ENCODE peak calls at places on chromosomes 11 and 22, in ten cellular contexts. One of them, this sample, is unnamed.

GRCh38 chr22:23514317-23515038 is 65.6 kb downstream of the IGLL1 start:
- DNase-seq in MM.1S: no peak
- DNase-seq in CD8-positive, alpha-beta T cell: no peak
- DNase-seq in PC-9: no peak
- DNase-seq in fibroblast of lung: no peak
- DNase-seq in cardiac muscle cell: no peak
- DNase-seq in AG04450: no peak
- DNase-seq in bronchial epithelial cell: no peak
- DNase-seq in stomach: no peak
- DNase-seq in foreskin fibroblast: no peak
- DNase-seq in this sample: no peak

GRCh38 chr22:38921126-38921525 is 36.3 kb upstream of the APOBEC3A start:
- DNase-seq in MM.1S: no peak
- DNase-seq in CD8-positive, alpha-beta T cell: no peak
- DNase-seq in PC-9: peak; percentile 94
- DNase-seq in fibroblast of lung: no peak
- DNase-seq in cardiac muscle cell: no peak
- DNase-seq in AG04450: no peak
- DNase-seq in bronchial epithelial cell: peak; percentile 74
- DNase-seq in stomach: peak; percentile 97
- DNase-seq in foreskin fibroblast: no peak
- DNase-seq in this sample: no peak

GRCh38 chr11:64499261-64500004 is 91.6 kb upstream of the SLC22A12 start:
- DNase-seq in MM.1S: no peak
- DNase-seq in CD8-positive, alpha-beta T cell: no peak
- DNase-seq in PC-9: no peak
- DNase-seq in fibroblast of lung: no peak
- DNase-seq in cardiac muscle cell: no peak
- DNase-seq in AG04450: no peak
- DNase-seq in bronchial epithelial cell: no peak
- DNase-seq in stomach: no peak
- DNase-seq in foreskin fibroblast: no peak
- DNase-seq in this sample: no peak

GRCh38 chr11:128575956-128576340 is 11.4 kb downstream of the ETS1 start:
- DNase-seq in MM.1S: no peak
- DNase-seq in CD8-positive, alpha-beta T cell: no peak
- DNase-seq in PC-9: no peak
- DNase-seq in fibroblast of lung: peak; percentile 53
- DNase-seq in cardiac muscle cell: no peak
- DNase-seq in AG04450: no peak
- DNase-seq in bronchial epithelial cell: peak; percentile 41
- DNase-seq in stomach: no peak
- DNase-seq in foreskin fibroblast: peak; percentile 54
- DNase-seq in this sample: no peak

GRCh38 chr11:36155770-36156485 is 133.3 kb downstream of the COMMD9 start:
- DNase-seq in MM.1S: no peak
- DNase-seq in CD8-positive, alpha-beta T cell: no peak
- DNase-seq in PC-9: no peak
- DNase-seq in fibroblast of lung: no peak
- DNase-seq in cardiac muscle cell: no peak
- DNase-seq in AG04450: peak; percentile 37
- DNase-seq in bronchial epithelial cell: peak; percentile 65
- DNase-seq in stomach: no peak
- DNase-seq in foreskin fibroblast: peak; percentile 53
- DNase-seq in this sample: no peak

GRCh38 chr11:61697093-61697492 is 16.9 kb downstream of the DAGLA start:
- DNase-seq in MM.1S: no peak
- DNase-seq in CD8-positive, alpha-beta T cell: no peak
- DNase-seq in PC-9: peak; percentile 99
- DNase-seq in fibroblast of lung: no peak
- DNase-seq in cardiac muscle cell: no peak
- DNase-seq in AG04450: no peak
- DNase-seq in bronchial epithelial cell: peak; percentile 61
- DNase-seq in stomach: no peak
- DNase-seq in foreskin fibroblast: no peak
- DNase-seq in this sample: no peak

GRCh38 chr22:41001722-41002122 is 50.5 kb downstream of the RBX1 start:
- DNase-seq in MM.1S: no peak
- DNase-seq in CD8-positive, alpha-beta T cell: no peak
- DNase-seq in PC-9: peak; percentile 100
- DNase-seq in fibroblast of lung: peak; percentile 63
- DNase-seq in cardiac muscle cell: no peak
- DNase-seq in AG04450: peak; percentile 7
- DNase-seq in bronchial epithelial cell: peak; percentile 68
- DNase-seq in stomach: no peak
- DNase-seq in foreskin fibroblast: peak; percentile 43
- DNase-seq in this sample: no peak

GRCh38 chr22:44219101-44219870 is 38.6 kb downstream of the PARVG start:
- DNase-seq in MM.1S: no peak
- DNase-seq in CD8-positive, alpha-beta T cell: no peak
- DNase-seq in PC-9: no peak
- DNase-seq in fibroblast of lung: no peak
- DNase-seq in cardiac muscle cell: no peak
- DNase-seq in AG04450: no peak
- DNase-seq in bronchial epithelial cell: no peak
- DNase-seq in stomach: no peak
- DNase-seq in foreskin fibroblast: no peak
- DNase-seq in this sample: no peak

GRCh38 chr11:1868636-1869291 is 15.9 kb downstream of the LSP1 start:
- DNase-seq in MM.1S: no peak
- DNase-seq in CD8-positive, alpha-beta T cell: no peak
- DNase-seq in PC-9: no peak
- DNase-seq in fibroblast of lung: no peak
- DNase-seq in cardiac muscle cell: no peak
- DNase-seq in AG04450: no peak
- DNase-seq in bronchial epithelial cell: no peak
- DNase-seq in stomach: no peak
- DNase-seq in foreskin fibroblast: no peak
- DNase-seq in this sample: no peak

GRCh38 chr11:1837171-1838076 is 1.4 kb upstream of the TNNI2 start:
- DNase-seq in MM.1S: peak; percentile 43
- DNase-seq in CD8-positive, alpha-beta T cell: peak; percentile 78
- DNase-seq in PC-9: no peak
- DNase-seq in fibroblast of lung: peak; percentile 28
- DNase-seq in cardiac muscle cell: peak; percentile 85
- DNase-seq in AG04450: no peak
- DNase-seq in bronchial epithelial cell: peak; percentile 23
- DNase-seq in stomach: peak; percentile 62
- DNase-seq in foreskin fibroblast: peak; percentile 85
- DNase-seq in this sample: peak; percentile 89

GRCh38 chr11:34300571-34301295 is 57.1 kb downstream of the ABTB2 start:
- DNase-seq in MM.1S: no peak
- DNase-seq in CD8-positive, alpha-beta T cell: no peak
- DNase-seq in PC-9: no peak
- DNase-seq in fibroblast of lung: peak; percentile 74
- DNase-seq in cardiac muscle cell: no peak
- DNase-seq in AG04450: no peak
- DNase-seq in bronchial epithelial cell: no peak
- DNase-seq in stomach: no peak
- DNase-seq in foreskin fibroblast: no peak
- DNase-seq in this sample: no peak

GRCh38 chr11:10809373-10810199 is 860 bp upstream of the EIF4G2 start:
- DNase-seq in MM.1S: peak; percentile 34
- DNase-seq in CD8-positive, alpha-beta T cell: no peak
- DNase-seq in PC-9: no peak
- DNase-seq in fibroblast of lung: peak; percentile 85
- DNase-seq in cardiac muscle cell: no peak
- DNase-seq in AG04450: peak; percentile 29
- DNase-seq in bronchial epithelial cell: peak; percentile 63
- DNase-seq in stomach: no peak
- DNase-seq in foreskin fibroblast: peak; percentile 86
- DNase-seq in this sample: peak; percentile 64

GRCh38 chr11:63019506-63019905 is 3.9 kb upstream of the SLC22A8 start:
- DNase-seq in MM.1S: no peak
- DNase-seq in CD8-positive, alpha-beta T cell: no peak
- DNase-seq in PC-9: no peak
- DNase-seq in fibroblast of lung: no peak
- DNase-seq in cardiac muscle cell: peak; percentile 41
- DNase-seq in AG04450: no peak
- DNase-seq in bronchial epithelial cell: no peak
- DNase-seq in stomach: no peak
- DNase-seq in foreskin fibroblast: no peak
- DNase-seq in this sample: no peak

GRCh38 chr11:117820516-117820915 is 4.0 kb downstream of the FXYD2 start:
- DNase-seq in MM.1S: no peak
- DNase-seq in CD8-positive, alpha-beta T cell: no peak
- DNase-seq in PC-9: no peak
- DNase-seq in fibroblast of lung: no peak
- DNase-seq in cardiac muscle cell: no peak
- DNase-seq in AG04450: no peak
- DNase-seq in bronchial epithelial cell: no peak
- DNase-seq in stomach: no peak
- DNase-seq in foreskin fibroblast: no peak
- DNase-seq in this sample: no peak

GRCh38 chr22:49968313-49968830 is 7.8 kb downstream of the PIM3 start:
- DNase-seq in MM.1S: peak; percentile 1
- DNase-seq in CD8-positive, alpha-beta T cell: no peak
- DNase-seq in PC-9: no peak
- DNase-seq in fibroblast of lung: no peak
- DNase-seq in cardiac muscle cell: no peak
- DNase-seq in AG04450: no peak
- DNase-seq in bronchial epithelial cell: no peak
- DNase-seq in stomach: peak; percentile 34
- DNase-seq in foreskin fibroblast: no peak
- DNase-seq in this sample: no peak

GRCh38 chr22:32020117-32020516 is 22.9 kb upstream of the SLC5A1 start:
- DNase-seq in MM.1S: peak; percentile 12
- DNase-seq in CD8-positive, alpha-beta T cell: no peak
- DNase-seq in PC-9: peak; percentile 93
- DNase-seq in fibroblast of lung: peak; percentile 91
- DNase-seq in cardiac muscle cell: no peak
- DNase-seq in AG04450: peak; percentile 18
- DNase-seq in bronchial epithelial cell: peak; percentile 99
- DNase-seq in stomach: no peak
- DNase-seq in foreskin fibroblast: peak; percentile 81
- DNase-seq in this sample: no peak

GRCh38 chr11:128040603-128041002 is 546.8 kb downstream of the ETS1 start:
- DNase-seq in MM.1S: no peak
- DNase-seq in CD8-positive, alpha-beta T cell: no peak
- DNase-seq in PC-9: no peak
- DNase-seq in fibroblast of lung: peak; percentile 28
- DNase-seq in cardiac muscle cell: no peak
- DNase-seq in AG04450: no peak
- DNase-seq in bronchial epithelial cell: no peak
- DNase-seq in stomach: no peak
- DNase-seq in foreskin fibroblast: peak; percentile 46
- DNase-seq in this sample: no peak

GRCh38 chr11:133403900-133404299 is 128.4 kb downstream of the OPCML start:
- DNase-seq in MM.1S: peak; percentile 8
- DNase-seq in CD8-positive, alpha-beta T cell: no peak
- DNase-seq in PC-9: no peak
- DNase-seq in fibroblast of lung: no peak
- DNase-seq in cardiac muscle cell: no peak
- DNase-seq in AG04450: no peak
- DNase-seq in bronchial epithelial cell: no peak
- DNase-seq in stomach: no peak
- DNase-seq in foreskin fibroblast: no peak
- DNase-seq in this sample: peak; percentile 35
- TF ChIP-seq CTCF in MM.1S: no peak
- TF ChIP-seq CTCF in CD8-positive, alpha-beta T cell: no peak
- TF ChIP-seq CTCF in PC-9: peak; percentile 49
- TF ChIP-seq CTCF in fibroblast of lung: no peak
- TF ChIP-seq CTCF in cardiac muscle cell: no peak
- TF ChIP-seq CTCF in AG04450: no peak
- TF ChIP-seq CTCF in bronchial epithelial cell: peak; percentile 11
- TF ChIP-seq CTCF in stomach: no peak
- TF ChIP-seq CTCF in foreskin fibroblast: no peak
- TF ChIP-seq CTCF in this sample: peak; percentile 48

GRCh38 chr11:44324222-44324621 is 14.3 kb upstream of the ALX4 start:
- DNase-seq in MM.1S: no peak
- DNase-seq in CD8-positive, alpha-beta T cell: no peak
- DNase-seq in PC-9: no peak
- DNase-seq in fibroblast of lung: no peak
- DNase-seq in cardiac muscle cell: no peak
- DNase-seq in AG04450: no peak
- DNase-seq in bronchial epithelial cell: no peak
- DNase-seq in stomach: no peak
- DNase-seq in foreskin fibroblast: no peak
- DNase-seq in this sample: no peak
- H3K4me3 ChIP-seq in MM.1S: no peak overlapping the region
- H3K4me3 ChIP-seq in CD8-positive, alpha-beta T cell: no peak overlapping the region
- H3K4me3 ChIP-seq in PC-9: no peak overlapping the region
- H3K4me3 ChIP-seq in fibroblast of lung: no peak overlapping the region
- H3K4me3 ChIP-seq in cardiac muscle cell: no peak overlapping the region
- H3K4me3 ChIP-seq in AG04450: no peak overlapping the region
- H3K4me3 ChIP-seq in bronchial epithelial cell: no peak overlapping the region
- H3K4me3 ChIP-seq in stomach: no peak overlapping the region
- H3K4me3 ChIP-seq in foreskin fibroblast: no peak overlapping the region
- H3K4me3 ChIP-seq in this sample: no peak overlapping the region

GRCh38 chr11:74443071-74443864 is 24.1 kb downstream of the KCNE3 start:
- DNase-seq in MM.1S: no peak
- DNase-seq in CD8-positive, alpha-beta T cell: no peak
- DNase-seq in PC-9: peak; percentile 58
- DNase-seq in fibroblast of lung: peak; percentile 45
- DNase-seq in cardiac muscle cell: peak; percentile 21
- DNase-seq in AG04450: no peak
- DNase-seq in bronchial epithelial cell: peak; percentile 69
- DNase-seq in stomach: peak; percentile 68
- DNase-seq in foreskin fibroblast: no peak
- DNase-seq in this sample: no peak
- TF ChIP-seq CTCF in MM.1S: no peak
- TF ChIP-seq CTCF in CD8-positive, alpha-beta T cell: no peak
- TF ChIP-seq CTCF in PC-9: peak; percentile 54
- TF ChIP-seq CTCF in fibroblast of lung: no peak
- TF ChIP-seq CTCF in cardiac muscle cell: no peak
- TF ChIP-seq CTCF in AG04450: no peak
- TF ChIP-seq CTCF in bronchial epithelial cell: peak; percentile 60
- TF ChIP-seq CTCF in stomach: no peak
- TF ChIP-seq CTCF in foreskin fibroblast: no peak
- TF ChIP-seq CTCF in this sample: no peak

GRCh38 chr11:32168924-32169323 is 78.0 kb downstream of the RCN1 start:
- DNase-seq in MM.1S: no peak
- DNase-seq in CD8-positive, alpha-beta T cell: no peak
- DNase-seq in PC-9: no peak
- DNase-seq in fibroblast of lung: no peak
- DNase-seq in cardiac muscle cell: no peak
- DNase-seq in AG04450: no peak
- DNase-seq in bronchial epithelial cell: no peak
- DNase-seq in stomach: no peak
- DNase-seq in foreskin fibroblast: no peak
- DNase-seq in this sample: no peak

GRCh38 chr11:32173977-32174376 is 83.1 kb downstream of the RCN1 start:
- DNase-seq in MM.1S: no peak
- DNase-seq in CD8-positive, alpha-beta T cell: no peak
- DNase-seq in PC-9: no peak
- DNase-seq in fibroblast of lung: no peak
- DNase-seq in cardiac muscle cell: no peak
- DNase-seq in AG04450: no peak
- DNase-seq in bronchial epithelial cell: no peak
- DNase-seq in stomach: no peak
- DNase-seq in foreskin fibroblast: no peak
- DNase-seq in this sample: no peak

GRCh38 chr11:32173435-32173834 is 82.6 kb downstream of the RCN1 start:
- DNase-seq in MM.1S: peak; percentile 27
- DNase-seq in CD8-positive, alpha-beta T cell: no peak
- DNase-seq in PC-9: no peak
- DNase-seq in fibroblast of lung: peak; percentile 58
- DNase-seq in cardiac muscle cell: peak; percentile 74
- DNase-seq in AG04450: peak; percentile 39
- DNase-seq in bronchial epithelial cell: peak; percentile 43
- DNase-seq in stomach: peak; percentile 61
- DNase-seq in foreskin fibroblast: peak; percentile 84
- DNase-seq in this sample: peak; percentile 71

GRCh38 chr11:32176223-32176811 is 85.4 kb downstream of the RCN1 start:
- DNase-seq in MM.1S: peak; percentile 71
- DNase-seq in CD8-positive, alpha-beta T cell: peak; percentile 68
- DNase-seq in PC-9: peak; percentile 81
- DNase-seq in fibroblast of lung: peak; percentile 63
- DNase-seq in cardiac muscle cell: peak; percentile 83
- DNase-seq in AG04450: peak; percentile 48
- DNase-seq in bronchial epithelial cell: peak; percentile 74
- DNase-seq in stomach: peak; percentile 83
- DNase-seq in foreskin fibroblast: peak; percentile 90
- DNase-seq in this sample: peak; percentile 90

GRCh38 chr11:32172771-32173170 is 81.9 kb downstream of the RCN1 start:
- DNase-seq in MM.1S: no peak
- DNase-seq in CD8-positive, alpha-beta T cell: no peak
- DNase-seq in PC-9: no peak
- DNase-seq in fibroblast of lung: peak; percentile 32
- DNase-seq in cardiac muscle cell: peak; percentile 28
- DNase-seq in AG04450: no peak
- DNase-seq in bronchial epithelial cell: no peak
- DNase-seq in stomach: peak; percentile 43
- DNase-seq in foreskin fibroblast: peak; percentile 59
- DNase-seq in this sample: no peak
- H3K4me3 ChIP-seq in MM.1S: no peak overlapping the region
- H3K4me3 ChIP-seq in CD8-positive, alpha-beta T cell: no peak overlapping the region
- H3K4me3 ChIP-seq in PC-9: no peak overlapping the region
- H3K4me3 ChIP-seq in fibroblast of lung: peak overlapping the region; percentile 6
- H3K4me3 ChIP-seq in cardiac muscle cell: no peak overlapping the region
- H3K4me3 ChIP-seq in AG04450: peak overlapping the region; percentile 46
- H3K4me3 ChIP-seq in bronchial epithelial cell: no peak overlapping the region
- H3K4me3 ChIP-seq in stomach: peak overlapping the region; percentile 32
- H3K4me3 ChIP-seq in foreskin fibroblast: peak overlapping the region; percentile 37
- H3K4me3 ChIP-seq in this sample: no peak overlapping the region

This sample was measured in GM12865.